ENCODE peak calls at places on chromosomes 3 and 15, in five cellular contexts. F is fibroblast of the aortic adventitia, W is lower lobe of right lung, L is neural crest cell, E is fibroblast of lung. C is an unnamed sample.
A peak's percentile ranks its signal among the peaks of the same experiment; 100 is the strongest.

GRCh38 chr3:17640466-17640865 is 102.0 kb downstream of the TBC1D5 start:
- DNase-seq in L (no peak), E (peak; percentile 33), W (no peak), F (peak; percentile 55), C (no peak)

GRCh38 chr15:29670945-29671307 is 151.3 kb downstream of the TJP1 start:
- DNase-seq in L (no peak), W (peak; percentile 72), E (peak; percentile 16), F (peak; percentile 87), C (no peak)

GRCh38 chr3:37457392-37458065 is 283.1 kb upstream of the LRRFIP2 start:
- DNase-seq in F (no peak), L (no peak), W (no peak), E (no peak), C (peak; percentile 50)

GRCh38 chr3:148090156-148090555 is 607.5 kb upstream of the AGTR1 start:
- DNase-seq in E (no peak), W (no peak), L (no peak), F (no peak), C (no peak)

GRCh38 chr3:186931487-186932280 is 1.4 kb downstream of the ST6GAL1 start:
- DNase-seq in L (peak; percentile 7), E (peak; percentile 56), F (peak; percentile 32), W (peak; percentile 79), C (no peak)

GRCh38 chr3:191051037-191051436 is 148.0 kb upstream of the OSTN start:
- DNase-seq in L (no peak), E (peak; percentile 65), W (no peak), F (peak; percentile 57), C (no peak)

GRCh38 chr3:181941250-181941649 is 229.5 kb downstream of the SOX2 start:
- DNase-seq in E (no peak), W (no peak), F (no peak), L (no peak), C (no peak)

GRCh38 chr15:48579945-48580671 is 65.4 kb downstream of the FBN1 start:
- DNase-seq in W (no peak), E (peak; percentile 50), F (peak; percentile 95), L (no peak), C (no peak)

GRCh38 chr3:52455283-52456168 is at the start of gene NISCH:
- DNase-seq in W (peak; percentile 94), L (peak; percentile 90), F (peak; percentile 49), E (peak; percentile 66), C (peak; percentile 94)

GRCh38 chr15:29570931-29571727 is 251.1 kb downstream of the TJP1 start:
- DNase-seq in L (peak; percentile 45), F (peak; percentile 0), W (no peak), E (peak; percentile 8), C (no peak)

GRCh38 chr3:99639579-99639978 is 1.2 kb downstream of the COL8A1 start:
- DNase-seq in W (no peak), E (peak; percentile 63), L (no peak), F (no peak), C (no peak)

GRCh38 chr15:89656116-89656815 is 999 bp upstream of the KIF7 start:
- DNase-seq in F (peak; percentile 32), W (no peak), E (no peak), L (no peak), C (no peak)

GRCh38 chr15:72782993-72783562 is 480 bp downstream of the ADPGK start:
- DNase-seq in W (peak; percentile 71), L (no peak), F (peak; percentile 29), E (peak; percentile 40), C (peak; percentile 69)

GRCh38 chr3:142768338-142768737 is 44.5 kb downstream of the TRPC1 start:
- DNase-seq in F (no peak), E (no peak), W (no peak), L (no peak), C (no peak)

GRCh38 chr15:91223902-91224301 is 123.8 kb downstream of the SV2B start:
- DNase-seq in E (no peak), F (no peak), L (no peak), W (no peak), C (no peak)

GRCh38 chr3:194906229-194906629 is 220.5 kb downstream of the FAM43A start:
- DNase-seq in E (peak; percentile 54), W (no peak), L (no peak), F (peak; percentile 9), C (no peak)

GRCh38 chr15:82186748-82187415 is 75.7 kb downstream of the EFL1 start:
- DNase-seq in F (no peak), W (no peak), E (no peak), L (no peak), C (no peak)

GRCh38 chr3:29922990-29923746 is 642.3 kb downstream of the RBMS3 start:
- DNase-seq in E (peak; percentile 95), L (no peak), W (no peak), F (peak; percentile 92), C (no peak)

GRCh38 chr3:12954891-12955650 is 113.7 kb upstream of the RPL32 start:
- DNase-seq in L (no peak), F (peak; percentile 34), E (peak; percentile 36), W (peak; percentile 82), C (peak; percentile 96)

GRCh38 chr3:39808467-39809180 is 785 bp upstream of the MYRIP start:
- DNase-seq in E (no peak), W (no peak), F (peak; percentile 20), L (peak; percentile 9), C (no peak)

GRCh38 chr3:178513539-178514410 is 22.5 kb upstream of the KCNMB2 start:
- DNase-seq in L (no peak), F (no peak), W (no peak), E (peak; percentile 44), C (no peak)

GRCh38 chr3:155292693-155293092 is 790 bp downstream of the STRIT1 start:
- DNase-seq in W (no peak), F (no peak), E (no peak), L (no peak), C (no peak)

GRCh38 chr3:150220791-150221190 is 187.3 kb upstream of the TSC22D2 start:
- DNase-seq in L (no peak), E (no peak), W (no peak), F (no peak), C (no peak)

GRCh38 chr15:25694238-25694584 is 168.9 kb downstream of the ATP10A start:
- DNase-seq in L (no peak), W (no peak), E (no peak), F (no peak), C (no peak)

GRCh38 chr3:185605566-185605965 is 19.5 kb downstream of the SENP2 start:
- DNase-seq in E (no peak), W (no peak), L (no peak), F (no peak), C (no peak)

GRCh38 chr15:80240261-80240660 is 11.8 kb downstream of the CTXND1 start:
- DNase-seq in E (no peak), L (no peak), W (no peak), F (no peak), C (no peak)

GRCh38 chr3:144900366-144900765 is 928.7 kb downstream of the DIPK2A start:
- DNase-seq in W (no peak), F (peak; percentile 4), L (no peak), E (peak; percentile 48), C (no peak)

GRCh38 chr3:102125197-102125993 is 276.1 kb downstream of the NFKBIZ start:
- DNase-seq in W (no peak), L (no peak), E (no peak), F (peak; percentile 45), C (no peak)

GRCh38 chr15:78033864-78034263 is 43.6 kb downstream of the TBC1D2B start:
- DNase-seq in W (no peak), L (no peak), E (peak; percentile 46), F (no peak), C (no peak)

GRCh38 chr3:107959767-107960166 is 131.1 kb downstream of the CD47 start:
- DNase-seq in E (no peak), L (no peak), W (no peak), F (peak; percentile 61), C (no peak)

GRCh38 chr15:60585743-60586708 is 107.1 kb upstream of the ICE2 start:
- DNase-seq in E (peak; percentile 82), F (peak; percentile 82), W (no peak), L (peak; percentile 45), C (no peak)

GRCh38 chr3:29514912-29515311 is 234.0 kb downstream of the RBMS3 start:
- DNase-seq in F (no peak), E (no peak), L (no peak), W (no peak), C (no peak)

GRCh38 chr15:95326689-95327525 is 1003.6 kb upstream of the NR2F2 start:
- DNase-seq in E (no peak), F (no peak), W (no peak), L (peak; percentile 19), C (peak; percentile 55)

GRCh38 chr15:100785181-100786138 is 94.2 kb upstream of the ALDH1A3 start:
- DNase-seq in E (no peak), W (no peak), F (no peak), L (no peak), C (no peak)

GRCh38 chr3:66754613-66755012 is 243.5 kb upstream of the KBTBD8 start:
- DNase-seq in L (no peak), W (no peak), E (no peak), F (no peak), C (no peak)
- TF ChIP-seq CTCF in L (no peak), W (no peak), E (no peak), F (no peak), C (no peak)

GRCh38 chr15:44129911-44130310 is 65.2 kb downstream of the FRMD5 start:
- DNase-seq in F (no peak), E (no peak), W (no peak), L (no peak), C (no peak)

GRCh38 chr15:44125879-44126278 is 69.2 kb downstream of the FRMD5 start:
- DNase-seq in E (no peak), L (no peak), F (no peak), W (no peak), C (no peak)

GRCh38 chr15:44132057-44132456 is 63.0 kb downstream of the FRMD5 start:
- DNase-seq in L (no peak), E (no peak), W (no peak), F (no peak), C (no peak)

GRCh38 chr15:44128443-44128842 is 66.6 kb downstream of the FRMD5 start:
- DNase-seq in W (no peak), F (no peak), L (no peak), E (no peak), C (no peak)

GRCh38 chr15:44130778-44131177 is 64.3 kb downstream of the FRMD5 start:
- DNase-seq in W (no peak), E (peak; percentile 12), F (no peak), L (no peak), C (no peak)
- TF ChIP-seq CTCF in W (no peak), E (no peak), F (no peak), L (no peak), C (no peak)

GRCh38 chr3:8336456-8336855 is 165.2 kb upstream of the LMCD1 start:
- DNase-seq in W (no peak), F (no peak), E (no peak), L (no peak), C (no peak)
- TF ChIP-seq CTCF in W (no peak), F (peak; percentile 26), E (peak; percentile 36), L (peak; percentile 43), C (no peak)

DNA sequence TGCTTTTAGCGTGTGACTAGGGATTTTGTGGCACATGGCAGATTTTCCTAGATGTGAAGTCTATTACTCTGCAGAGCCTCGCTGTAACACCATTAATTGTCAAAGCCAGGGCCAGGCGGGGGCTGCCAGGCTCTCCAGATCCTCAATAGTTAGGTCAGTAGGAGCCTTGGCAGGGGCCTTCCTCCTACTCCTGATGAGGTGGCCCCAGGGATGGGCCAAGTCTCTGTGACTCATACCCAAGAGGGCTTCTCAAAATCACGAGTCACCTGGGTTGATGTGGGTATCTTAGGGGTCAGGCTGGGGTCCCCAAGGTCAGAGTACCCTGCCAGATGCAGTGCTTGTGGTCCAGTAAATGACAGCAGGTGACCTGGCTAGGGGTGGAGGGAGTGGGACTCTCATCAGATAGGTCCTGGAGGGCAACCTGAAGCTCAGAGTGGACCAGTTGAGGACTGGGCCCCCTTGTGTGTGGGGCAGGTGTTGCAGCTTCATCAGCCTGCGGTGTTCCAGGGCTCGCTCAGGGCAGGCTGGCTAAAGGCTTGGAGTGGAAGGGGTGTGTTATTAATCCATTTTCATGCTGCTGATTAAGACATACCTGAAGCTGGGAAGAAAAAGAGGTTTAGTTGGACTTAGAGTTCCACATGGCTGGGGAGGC is 88.5 kb upstream of the MYZAP start:
- DNase-seq in L (no peak), F (no peak), W (no peak), E (no peak), C (no peak)
- TF ChIP-seq CTCF in L (peak; percentile 35), F (no peak), W (no peak), E (peak; percentile 15), C (no peak)

C was measured in psoas muscle.